ENCODE peak calls at places on chromosomes 11 and 22, in eight cellular contexts. N is heart left ventricle, X is thoracic aorta, P is suprapubic skin, G is mammary epithelial cell, A is sigmoid colon, U is upper lobe of right lung, R is OCI-LY7. I is an unnamed sample. For H3K4me1, the result is how much of the 10 kb centered on the place peaks cover.

GRCh38 chr11:34065505-34066203 is 14.1 kb downstream of the CAPRIN1 start:
- DNase-seq in N (no peak), X (no peak), P (no peak), G (peak), A (no peak), U (no peak), R (no peak), I (no peak)

GRCh38 chr11:119786431-119787073 is 57.6 kb upstream of the NECTIN1 start:
- DNase-seq in N (no peak), X (no peak), P (no peak), G (no peak), A (no peak), U (no peak), R (no peak), I (peak)

GRCh38 chr11:119664063-119664572 is 64.9 kb downstream of the NECTIN1 start:
- DNase-seq in N (no peak), X (no peak), P (no peak), G (no peak), A (no peak), U (no peak), R (no peak), I (no peak)

GRCh38 chr22:29816128-29816527 is 21.9 kb downstream of the ASCC2 start:
- DNase-seq in N (peak), X (peak), P (no peak), G (no peak), A (no peak), U (no peak), R (no peak), I (peak)

GRCh38 chr11:73866586-73866996 is 10.1 kb downstream of the COA4 start:
- DNase-seq in N (no peak), X (no peak), P (no peak), G (peak), A (peak), U (no peak), R (no peak), I (no peak)

GRCh38 chr11:31437742-31438435 is 68.2 kb downstream of the DNAJC24 start:
- DNase-seq in N (no peak), X (no peak), P (no peak), G (peak), A (no peak), U (no peak), R (no peak), I (no peak)

GRCh38 chr11:43072911-43073310 is 238.9 kb upstream of the API5 start:
- DNase-seq in N (no peak), X (no peak), P (no peak), G (no peak), A (no peak), U (no peak), R (no peak), I (no peak)

GRCh38 chr11:61840371-61840770 is 12.3 kb downstream of the FADS2 start:
- DNase-seq in N (no peak), X (no peak), P (no peak), G (no peak), A (no peak), U (no peak), R (no peak), I (no peak)

GRCh38 chr22:19641983-19642451 is 72.3 kb upstream of the SEPTIN5 start:
- DNase-seq in N (no peak), X (no peak), P (peak), G (no peak), A (no peak), U (no peak), R (no peak), I (no peak)
- H3K4me1 ChIP-seq in N (under half), X (under half), P (under half), G (under half), A (under half), U (under half), R (under half), I (under half)

GRCh38 chr11:64339754-64340408 is at the start of gene CCDC88B:
- DNase-seq in N (no peak), X (no peak), P (no peak), G (no peak), A (no peak), U (peak), R (peak), I (peak)
- H3K4me3 ChIP-seq in N (no peak), X (peak), P (peak), G (no peak), A (no peak), U (peak), R (peak), I (no peak)

DNA sequence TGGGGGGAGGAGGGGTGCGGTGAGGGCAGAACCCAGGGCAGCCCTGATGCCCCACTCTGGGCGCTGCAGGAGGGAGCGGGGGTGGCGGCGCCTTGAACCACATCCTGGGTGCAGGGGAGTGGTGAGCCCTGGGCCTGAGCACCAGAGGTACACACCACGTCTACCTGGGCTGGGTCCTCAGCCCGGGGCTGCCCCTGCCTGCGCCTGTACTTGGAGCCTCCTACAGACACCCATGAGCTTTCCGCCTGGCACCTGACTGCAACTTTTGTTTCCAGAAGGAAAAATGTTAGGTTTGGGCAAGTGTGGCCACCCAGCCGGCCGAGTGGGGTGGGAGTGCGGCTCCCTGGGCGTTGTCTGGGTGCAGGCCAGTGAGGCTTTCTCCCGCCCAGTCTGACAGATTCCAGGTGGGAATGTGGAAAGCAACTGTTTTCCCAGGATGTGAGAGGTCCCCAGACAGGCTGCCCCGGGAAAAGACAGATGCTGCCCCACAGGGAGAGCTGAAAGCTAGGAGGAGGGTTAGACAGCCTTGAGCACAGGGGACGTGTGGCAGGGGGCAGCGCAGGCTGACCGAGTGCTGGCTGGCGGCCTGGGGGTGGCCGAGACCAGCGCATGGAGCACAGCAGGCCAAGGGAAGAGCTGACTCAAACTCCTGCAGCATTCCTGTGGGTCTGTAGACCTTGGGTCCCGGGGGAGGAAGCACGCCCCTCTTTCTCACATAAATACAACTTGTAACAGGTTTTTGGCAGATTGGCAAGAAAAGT is 44.1 kb downstream of the GNB1L start:
- DNase-seq in N (no peak), X (no peak), P (peak), G (no peak), A (peak), U (no peak), R (no peak), I (no peak)
- TF ChIP-seq CTCF in N (no peak), X (no peak), P (no peak), G (no peak), A (no peak), U (no peak), R (no peak), I (no peak)

GRCh38 chr22:40582063-40582462 is 54.5 kb downstream of the MRTFA start:
- DNase-seq in N (no peak), X (no peak), P (no peak), G (no peak), A (no peak), U (no peak), R (no peak), I (no peak)
- H3K4me1 ChIP-seq in N (under half), X (under half), P (under half), G (under half), A (under half), U (under half), R (under half), I (under half)

I was measured in right lobe of liver.